ENCODE peak calls at places on chromosomes 16 and 17, in seven cellular contexts. G, O, U, I, H, V and W are unnamed samples.
A peak's percentile ranks its signal among the peaks of the same experiment; 100 is the strongest.

GRCh38 chr17:64780096-64781012 is 118.2 kb upstream of the SMURF2 start:
- DNase-seq in O (no peak), G (peak; percentile 56), U (no peak), I (no peak), V (peak; percentile 55), H (peak; percentile 78), W (no peak)

GRCh38 chr17:45962221-45962972 is 36.7 kb upstream of the STH start:
- DNase-seq in O (no peak), U (no peak), V (no peak), G (no peak), H (no peak), I (no peak), W (no peak)

GRCh38 chr16:78641463-78641862 is 542.0 kb downstream of the WWOX start:
- DNase-seq in G (no peak), O (no peak), I (no peak), H (no peak), V (no peak), U (no peak), W (no peak)

GRCh38 chr17:37384560-37385160 is 8.9 kb downstream of the C17orf78 start:
- DNase-seq in H (no peak), U (no peak), I (no peak), O (no peak), G (no peak), V (no peak), W (no peak)

GRCh38 chr16:15440852-15441251 is 6.5 kb downstream of the BMERB1 start:
- DNase-seq in V (peak; percentile 87), G (no peak), U (peak; percentile 83), I (peak; percentile 9), O (no peak), H (no peak), W (no peak)

GRCh38 chr16:89351645-89352044 is 134.1 kb downstream of the ZNF778 start:
- DNase-seq in V (no peak), U (no peak), G (no peak), H (no peak), O (no peak), I (no peak), W (no peak)

GRCh38 chr16:7791191-7791590 is 458.5 kb downstream of the RBFOX1 start:
- DNase-seq in I (no peak), G (no peak), O (no peak), V (no peak), U (no peak), H (no peak), W (no peak)

GRCh38 chr17:74960739-74961342 is 11.7 kb downstream of the HID1 start:
- DNase-seq in H (no peak), O (no peak), I (peak; percentile 63), V (peak; percentile 33), U (peak; percentile 17), G (peak; percentile 73), W (peak; percentile 56)

GRCh38 chr16:19882186-19882585 is 2.5 kb downstream of the GPRC5B start:
- DNase-seq in G (no peak), I (no peak), O (no peak), V (no peak), H (no peak), U (no peak), W (peak; percentile 82)

GRCh38 chr16:82892327-82892726 is 265.6 kb downstream of the CDH13 start:
- DNase-seq in O (no peak), V (no peak), U (no peak), G (no peak), I (no peak), H (no peak), W (no peak)

GRCh38 chr17:61247438-61247837 is 152.2 kb upstream of the TBX2 start:
- DNase-seq in G (no peak), O (no peak), V (peak; percentile 88), H (no peak), I (no peak), U (no peak), W (no peak)

GRCh38 chr16:88071908-88072307 is 120.7 kb downstream of the BANP start:
- DNase-seq in U (no peak), O (no peak), V (no peak), I (no peak), H (no peak), G (no peak), W (no peak)

GRCh38 chr17:65527857-65528591 is 33.4 kb downstream of the AXIN2 start:
- DNase-seq in O (no peak), U (no peak), H (no peak), I (no peak), V (no peak), G (no peak), W (no peak)

GRCh38 chr16:55078153-55078552 is 147.5 kb downstream of the IRX5 start:
- DNase-seq in G (no peak), U (no peak), H (no peak), V (no peak), O (no peak), I (no peak), W (no peak)

GRCh38 chr17:27379863-27380533 is 76.2 kb upstream of the KSR1 start:
- DNase-seq in I (peak; percentile 46), H (no peak), U (peak; percentile 43), O (peak; percentile 17), G (no peak), V (peak; percentile 75), W (no peak)

GRCh38 chr17:43129671-43130010 is 4.5 kb upstream of the BRCA1 start:
- DNase-seq in H (no peak), G (no peak), O (no peak), V (no peak), U (no peak), I (no peak), W (no peak)

GRCh38 chr17:17840751-17841591 is 4.2 kb upstream of the SREBF1 start:
- DNase-seq in O (no peak), V (peak; percentile 65), H (peak; percentile 39), U (peak; percentile 28), I (no peak), G (no peak), W (no peak)

GRCh38 chr17:67970783-67971182 is 25.5 kb downstream of the C17orf58 start:
- DNase-seq in V (no peak), U (no peak), H (peak; percentile 29), G (no peak), I (no peak), O (no peak), W (no peak)

GRCh38 chr17:2025622-2026309 is 632 bp upstream of the RTN4RL1 start:
- DNase-seq in U (peak; percentile 54), I (peak; percentile 61), V (peak; percentile 89), O (peak; percentile 55), H (peak; percentile 55), G (peak; percentile 89), W (no peak)